ENCODE peak calls at places on chromosomes 13 and 19, in four cellular contexts. K, I, J and H are unnamed samples.

GRCh38 chr13:103315701-103316100 is 249.5 kb upstream of the SLC10A2 start:
- DNase-seq in K (no peak), I (no peak), J (no peak), H (no peak)

GRCh38 chr19:20365146-20365545 is 198.1 kb downstream of the ZNF486 start:
- DNase-seq in K (no peak), I (no peak), J (no peak), H (no peak)

GRCh38 chr13:41649659-41650058 is 192.3 kb downstream of the RGCC start:
- DNase-seq in K (no peak), I (peak), J (peak), H (no peak)

GRCh38 chr13:44004881-44005280 is 125.2 kb downstream of the LACC1 start:
- DNase-seq in K (no peak), I (no peak), J (peak), H (no peak)

GRCh38 chr19:30870861-30871260 is 478.4 kb downstream of the TSHZ3 start:
- DNase-seq in K (no peak), I (no peak), J (peak), H (no peak)

GRCh38 chr19:13841339-13842293 is 35.3 kb upstream of the NANOS3 start:
- DNase-seq in K (no peak), I (no peak), J (no peak), H (no peak)

GRCh38 chr13:27289016-27289665 is 18.5 kb downstream of the RASL11A start:
- DNase-seq in K (no peak), I (no peak), J (no peak), H (no peak)

GRCh38 chr13:83692800-83693199 is 189.5 kb downstream of the SLITRK1 start:
- DNase-seq in K (no peak), I (no peak), J (no peak), H (no peak)

GRCh38 chr19:30287973-30288372 is 84.2 kb upstream of the ZNF536 start:
- DNase-seq in K (no peak), I (no peak), J (no peak), H (no peak)

GRCh38 chr19:1402411-1403070 is 1.2 kb upstream of the GAMT start:
- DNase-seq in K (no peak), I (no peak), J (no peak), H (no peak)

GRCh38 chr13:106691251-106691650 is 123.3 kb upstream of the ARGLU1 start:
- DNase-seq in K (no peak), I (no peak), J (no peak), H (no peak)

GRCh38 chr19:13020002-13020414 is 24.7 kb downstream of the NFIX start:
- DNase-seq in K (peak), I (no peak), J (peak), H (no peak)

GRCh38 chr13:31627097-31627496 is 112.2 kb upstream of the RXFP2 start:
- DNase-seq in K (no peak), I (no peak), J (peak), H (no peak)

GRCh38 chr13:36453518-36453917 is 21.2 kb downstream of the CCNA1 start:
- DNase-seq in K (no peak), I (no peak), J (peak), H (no peak)

GRCh38 chr19:4067396-4068057 is 828 bp upstream of the ZBTB7A start:
- DNase-seq in K (no peak), I (peak), J (no peak), H (no peak)
- TF ChIP-seq CTCF in K (no peak), I (no peak), J (no peak), H (no peak)

DNA sequence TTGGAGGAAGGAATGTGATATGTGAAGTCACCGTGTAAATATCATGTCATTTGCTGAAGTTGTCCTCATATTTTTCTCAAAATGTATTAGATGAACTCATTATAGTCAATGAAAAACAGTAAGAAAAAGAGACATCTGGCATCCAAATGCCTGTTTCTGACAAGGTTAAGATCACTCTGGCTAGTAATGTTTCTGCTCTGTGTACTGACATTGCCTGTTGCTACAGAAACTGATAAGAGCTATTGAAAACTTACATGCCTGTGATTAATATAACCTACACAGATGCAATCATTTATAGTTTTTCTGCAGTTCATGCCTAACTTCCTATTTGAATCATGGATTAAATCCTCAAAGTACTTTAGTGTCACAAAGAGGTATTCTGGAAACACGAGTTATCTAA is 249.8 kb downstream of the NBEA start:
- DNase-seq in K (no peak), I (no peak), J (no peak), H (no peak)
- TF ChIP-seq CHD1 in K (no peak), I (no peak), J (no peak), H (no peak)

DNA sequence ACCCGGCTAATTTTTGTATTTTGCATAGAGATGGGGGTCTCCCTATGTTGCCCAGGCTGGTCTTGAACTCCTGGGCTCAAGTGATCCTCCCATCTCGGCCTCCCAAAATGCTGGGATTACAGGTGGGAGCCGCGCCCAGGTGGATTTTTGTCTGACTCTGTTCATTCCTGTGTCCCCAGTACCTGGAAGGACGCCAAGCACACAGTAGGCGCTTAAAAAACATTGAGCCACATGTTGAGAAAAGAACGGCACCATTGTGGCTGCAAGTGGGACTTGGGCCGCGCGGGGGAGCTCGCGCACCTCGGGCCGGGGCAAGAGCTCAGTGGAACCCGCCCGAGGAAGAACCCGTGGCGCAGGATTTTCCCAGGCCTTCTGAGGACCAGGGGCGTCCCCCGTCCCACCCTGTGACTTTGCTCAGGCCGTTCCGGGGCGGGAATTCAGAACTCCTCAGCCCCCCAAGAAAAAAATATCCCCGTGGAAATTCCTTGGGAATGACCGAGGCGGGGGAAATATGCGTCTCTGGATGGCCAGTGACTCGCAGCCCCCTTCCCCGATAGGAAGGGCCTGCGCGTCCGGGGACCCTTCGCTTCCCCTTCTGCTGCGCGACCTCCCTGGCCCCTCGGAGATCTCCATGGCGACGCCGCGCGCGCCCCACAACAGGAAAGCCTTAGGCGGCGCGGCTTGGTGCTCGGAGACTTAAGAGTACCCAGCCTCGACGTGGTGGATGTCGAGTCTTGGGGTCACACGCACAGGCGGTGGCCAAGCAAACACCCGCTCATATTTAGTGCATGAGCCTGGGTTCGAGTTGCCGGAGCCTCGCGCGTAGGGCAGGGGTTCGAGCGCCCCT is 1.4 kb upstream of the ICAM1 start:
- DNase-seq in K (no peak), I (peak), J (peak), H (no peak)
- TF ChIP-seq CTCF in K (peak), I (peak), J (peak), H (peak)

GRCh38 chr13:114149774-114150740 is 17.6 kb upstream of the RASA3 start:
- DNase-seq in K (no peak), I (no peak), J (no peak), H (no peak)
- TF ChIP-seq CHD1 in K (no peak), I (no peak), J (no peak), H (no peak)

GRCh38 chr13:20127563-20128458 is 33.0 kb downstream of the GJA3 start:
- DNase-seq in K (no peak), I (no peak), J (peak), H (no peak)

GRCh38 chr13:20127263-20127562 is 33.6 kb downstream of the GJA3 start:
- DNase-seq in K (no peak), I (no peak), J (no peak), H (no peak)

GRCh38 chr13:20130012-20130411 is 30.8 kb downstream of the GJA3 start:
- DNase-seq in K (no peak), I (no peak), J (no peak), H (no peak)

GRCh38 chr13:20129076-20129475 is 31.8 kb downstream of the GJA3 start:
- DNase-seq in K (no peak), I (no peak), J (no peak), H (no peak)

GRCh38 chr13:20128459-20128927 is 32.4 kb downstream of the GJA3 start:
- DNase-seq in K (no peak), I (no peak), J (no peak), H (no peak)
- TF ChIP-seq CTCF in K (peak), I (no peak), J (no peak), H (peak)

GRCh38 chr19:53818756-53819155 is 5.4 kb downstream of the NLRP12 start:
- DNase-seq in K (no peak), I (no peak), J (no peak), H (no peak)
- TF ChIP-seq CHD1 in K (no peak), I (no peak), J (no peak), H (no peak)

GRCh38 chr19:52343548-52343947 is 7.5 kb downstream of the ZNF610 start:
- DNase-seq in K (peak), I (peak), J (peak), H (no peak)
- TF ChIP-seq CTCF in K (peak), I (peak), J (peak), H (peak)

GRCh38 chr13:94339116-94339687 is 140.3 kb downstream of the DCT start:
- DNase-seq in K (no peak), I (no peak), J (no peak), H (no peak)

GRCh38 chr13:94333131-94333820 is 146.2 kb downstream of the DCT start:
- DNase-seq in K (no peak), I (no peak), J (peak), H (no peak)

GRCh38 chr13:94331281-94331680 is 148.2 kb downstream of the DCT start:
- DNase-seq in K (no peak), I (no peak), J (no peak), H (no peak)

GRCh38 chr13:94332360-94333040 is 147.0 kb downstream of the DCT start:
- DNase-seq in K (no peak), I (no peak), J (peak), H (no peak)

DNA sequence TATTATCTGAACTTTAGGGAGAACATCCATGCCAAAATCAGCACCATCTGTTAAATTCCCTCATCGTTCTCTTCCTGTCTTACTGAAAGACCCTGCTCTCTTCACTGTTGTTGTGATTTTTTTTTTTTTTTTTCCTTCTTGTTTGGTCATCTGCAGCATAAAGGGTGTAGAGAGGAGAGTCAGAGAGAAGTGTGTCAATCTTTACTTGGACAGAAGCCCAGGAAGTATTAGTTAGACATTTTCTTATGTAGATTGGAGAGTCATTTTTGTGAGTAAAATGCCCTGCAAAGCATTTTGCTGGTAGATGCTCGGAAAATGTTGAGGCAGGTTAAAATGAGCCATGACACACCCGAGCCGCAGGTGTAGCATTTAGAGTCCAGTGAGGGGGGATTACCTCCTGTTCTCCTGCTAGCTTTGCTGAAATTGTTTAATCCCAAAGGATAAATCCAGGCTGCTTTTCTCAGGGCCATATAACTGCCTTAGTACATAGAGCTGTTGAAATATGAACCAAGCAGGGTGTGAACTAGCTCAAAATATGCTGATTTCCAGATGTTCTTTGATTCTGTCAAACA is 143.6 kb downstream of the DCT start:
- DNase-seq in K (no peak), I (no peak), J (peak), H (no peak)
- TF ChIP-seq CHD1 in K (no peak), I (no peak), J (no peak), H (no peak)